ENCODE peak calls at places on chromosomes 1 and 21, in eight cellular contexts. One of them, this sample, is unnamed.

GRCh38 chr1:36369061-36369470 is 16.7 kb downstream of the STK40 start:
- DNase-seq in keratinocyte: no peak
- DNase-seq in tibial artery: peak; percentile 83
- DNase-seq in tibial nerve: peak; percentile 92
- DNase-seq in mesendoderm: peak; percentile 82
- DNase-seq in stomach: peak; percentile 85
- DNase-seq in adrenal gland: peak; percentile 79
- DNase-seq in heart right ventricle: peak; percentile 79
- DNase-seq in this sample: peak; percentile 77

GRCh38 chr1:1080122-1080753 is 6.1 kb upstream of the RNF223 start:
- DNase-seq in keratinocyte: no peak
- DNase-seq in tibial artery: peak; percentile 74
- DNase-seq in tibial nerve: no peak
- DNase-seq in mesendoderm: peak; percentile 94
- DNase-seq in stomach: peak; percentile 52
- DNase-seq in adrenal gland: peak; percentile 38
- DNase-seq in heart right ventricle: peak; percentile 50
- DNase-seq in this sample: peak; percentile 86

GRCh38 chr1:160630523-160631087 is 16.2 kb downstream of the SLAMF1 start:
- DNase-seq in keratinocyte: no peak
- DNase-seq in tibial artery: no peak
- DNase-seq in tibial nerve: no peak
- DNase-seq in mesendoderm: peak; percentile 83
- DNase-seq in stomach: no peak
- DNase-seq in adrenal gland: no peak
- DNase-seq in heart right ventricle: no peak
- DNase-seq in this sample: no peak

GRCh38 chr1:81432089-81432488 is 368.6 kb upstream of the ADGRL2 start:
- DNase-seq in keratinocyte: no peak
- DNase-seq in tibial artery: no peak
- DNase-seq in tibial nerve: no peak
- DNase-seq in mesendoderm: no peak
- DNase-seq in stomach: no peak
- DNase-seq in adrenal gland: no peak
- DNase-seq in heart right ventricle: no peak
- DNase-seq in this sample: no peak

GRCh38 chr1:198187973-198188588 is 31.3 kb downstream of the NEK7 start:
- DNase-seq in keratinocyte: no peak
- DNase-seq in tibial artery: no peak
- DNase-seq in tibial nerve: no peak
- DNase-seq in mesendoderm: peak; percentile 64
- DNase-seq in stomach: no peak
- DNase-seq in adrenal gland: no peak
- DNase-seq in heart right ventricle: no peak
- DNase-seq in this sample: no peak

GRCh38 chr21:34888569-34889286 is 160.4 kb downstream of the RUNX1 start:
- DNase-seq in keratinocyte: no peak
- DNase-seq in tibial artery: peak; percentile 96
- DNase-seq in tibial nerve: peak; percentile 91
- DNase-seq in mesendoderm: peak; percentile 97
- DNase-seq in stomach: peak; percentile 97
- DNase-seq in adrenal gland: peak; percentile 92
- DNase-seq in heart right ventricle: peak; percentile 93
- DNase-seq in this sample: peak; percentile 42

GRCh38 chr1:29332204-29332603 is 95.9 kb downstream of the PTPRU start:
- DNase-seq in keratinocyte: peak; percentile 5
- DNase-seq in tibial artery: no peak
- DNase-seq in tibial nerve: peak; percentile 34
- DNase-seq in mesendoderm: peak; percentile 84
- DNase-seq in stomach: no peak
- DNase-seq in adrenal gland: no peak
- DNase-seq in heart right ventricle: no peak
- DNase-seq in this sample: peak; percentile 76

GRCh38 chr21:31198575-31198974 is 145.5 kb downstream of the TIAM1 start:
- DNase-seq in keratinocyte: no peak
- DNase-seq in tibial artery: no peak
- DNase-seq in tibial nerve: peak; percentile 37
- DNase-seq in mesendoderm: peak; percentile 49
- DNase-seq in stomach: no peak
- DNase-seq in adrenal gland: no peak
- DNase-seq in heart right ventricle: no peak
- DNase-seq in this sample: no peak

GRCh38 chr1:213389061-213389581 is 338.1 kb downstream of the RPS6KC1 start:
- DNase-seq in keratinocyte: no peak
- DNase-seq in tibial artery: no peak
- DNase-seq in tibial nerve: no peak
- DNase-seq in mesendoderm: no peak
- DNase-seq in stomach: no peak
- DNase-seq in adrenal gland: no peak
- DNase-seq in heart right ventricle: no peak
- DNase-seq in this sample: no peak

GRCh38 chr1:167708940-167709389 is 12.8 kb upstream of the MPZL1 start:
- DNase-seq in keratinocyte: no peak
- DNase-seq in tibial artery: no peak
- DNase-seq in tibial nerve: no peak
- DNase-seq in mesendoderm: peak; percentile 38
- DNase-seq in stomach: no peak
- DNase-seq in adrenal gland: no peak
- DNase-seq in heart right ventricle: no peak
- DNase-seq in this sample: no peak

GRCh38 chr1:89322402-89322801 is 41.5 kb upstream of the GBP6 start:
- DNase-seq in keratinocyte: no peak
- DNase-seq in tibial artery: no peak
- DNase-seq in tibial nerve: no peak
- DNase-seq in mesendoderm: no peak
- DNase-seq in stomach: no peak
- DNase-seq in adrenal gland: no peak
- DNase-seq in heart right ventricle: peak; percentile 74
- DNase-seq in this sample: no peak

GRCh38 chr1:172002725-172003345 is 161.5 kb downstream of the DNM3 start:
- DNase-seq in keratinocyte: no peak
- DNase-seq in tibial artery: no peak
- DNase-seq in tibial nerve: peak; percentile 52
- DNase-seq in mesendoderm: peak; percentile 49
- DNase-seq in stomach: no peak
- DNase-seq in adrenal gland: no peak
- DNase-seq in heart right ventricle: peak; percentile 9
- DNase-seq in this sample: peak; percentile 26

GRCh38 chr1:208535518-208535917 is 291.3 kb upstream of the PLXNA2 start:
- DNase-seq in keratinocyte: no peak
- DNase-seq in tibial artery: no peak
- DNase-seq in tibial nerve: no peak
- DNase-seq in mesendoderm: no peak
- DNase-seq in stomach: no peak
- DNase-seq in adrenal gland: no peak
- DNase-seq in heart right ventricle: no peak
- DNase-seq in this sample: peak; percentile 66

GRCh38 chr1:231355171-231355570 is 17.1 kb downstream of the SPRTN start:
- DNase-seq in keratinocyte: no peak
- DNase-seq in tibial artery: no peak
- DNase-seq in tibial nerve: no peak
- DNase-seq in mesendoderm: no peak
- DNase-seq in stomach: no peak
- DNase-seq in adrenal gland: no peak
- DNase-seq in heart right ventricle: no peak
- DNase-seq in this sample: no peak

GRCh38 chr1:94160811-94161210 is 39.9 kb upstream of the ABCA4 start:
- DNase-seq in keratinocyte: no peak
- DNase-seq in tibial artery: no peak
- DNase-seq in tibial nerve: no peak
- DNase-seq in mesendoderm: peak; percentile 86
- DNase-seq in stomach: no peak
- DNase-seq in adrenal gland: no peak
- DNase-seq in heart right ventricle: no peak
- DNase-seq in this sample: peak; percentile 53

GRCh38 chr1:6052543-6053205 is 7.0 kb downstream of the KCNAB2 start:
- DNase-seq in keratinocyte: no peak
- DNase-seq in tibial artery: no peak
- DNase-seq in tibial nerve: peak; percentile 74
- DNase-seq in mesendoderm: peak; percentile 84
- DNase-seq in stomach: peak; percentile 65
- DNase-seq in adrenal gland: peak; percentile 61
- DNase-seq in heart right ventricle: peak; percentile 74
- DNase-seq in this sample: peak; percentile 30

GRCh38 chr1:24915819-24916602 is 14.1 kb downstream of the RUNX3 start:
- DNase-seq in keratinocyte: no peak
- DNase-seq in tibial artery: no peak
- DNase-seq in tibial nerve: no peak
- DNase-seq in mesendoderm: no peak
- DNase-seq in stomach: no peak
- DNase-seq in adrenal gland: no peak
- DNase-seq in heart right ventricle: no peak
- DNase-seq in this sample: no peak

GRCh38 chr1:224253721-224254120 is 70.7 kb downstream of the DEGS1 start:
- DNase-seq in keratinocyte: no peak
- DNase-seq in tibial artery: no peak
- DNase-seq in tibial nerve: no peak
- DNase-seq in mesendoderm: no peak
- DNase-seq in stomach: no peak
- DNase-seq in adrenal gland: no peak
- DNase-seq in heart right ventricle: no peak
- DNase-seq in this sample: no peak

GRCh38 chr1:25458550-25459298 is 28.0 kb downstream of the MACO1 start:
- DNase-seq in keratinocyte: no peak
- DNase-seq in tibial artery: no peak
- DNase-seq in tibial nerve: no peak
- DNase-seq in mesendoderm: no peak
- DNase-seq in stomach: no peak
- DNase-seq in adrenal gland: no peak
- DNase-seq in heart right ventricle: no peak
- DNase-seq in this sample: no peak

GRCh38 chr21:14785679-14786078 is 239.6 kb upstream of the SAMSN1 start:
- DNase-seq in keratinocyte: no peak
- DNase-seq in tibial artery: no peak
- DNase-seq in tibial nerve: no peak
- DNase-seq in mesendoderm: no peak
- DNase-seq in stomach: no peak
- DNase-seq in adrenal gland: no peak
- DNase-seq in heart right ventricle: no peak
- DNase-seq in this sample: no peak

GRCh38 chr1:169741666-169742394 is 8.0 kb upstream of the SELE start:
- DNase-seq in keratinocyte: no peak
- DNase-seq in tibial artery: no peak
- DNase-seq in tibial nerve: no peak
- DNase-seq in mesendoderm: peak; percentile 6
- DNase-seq in stomach: no peak
- DNase-seq in adrenal gland: no peak
- DNase-seq in heart right ventricle: no peak
- DNase-seq in this sample: no peak

GRCh38 chr1:47534417-47534816 is 96.6 kb downstream of the FOXD2 start:
- DNase-seq in keratinocyte: no peak
- DNase-seq in tibial artery: peak; percentile 75
- DNase-seq in tibial nerve: no peak
- DNase-seq in mesendoderm: no peak
- DNase-seq in stomach: no peak
- DNase-seq in adrenal gland: peak; percentile 52
- DNase-seq in heart right ventricle: no peak
- DNase-seq in this sample: no peak

GRCh38 chr1:42784547-42784945 is 245 bp upstream of the TMEM269 start:
- DNase-seq in keratinocyte: no peak
- DNase-seq in tibial artery: no peak
- DNase-seq in tibial nerve: no peak
- DNase-seq in mesendoderm: no peak
- DNase-seq in stomach: no peak
- DNase-seq in adrenal gland: no peak
- DNase-seq in heart right ventricle: no peak
- DNase-seq in this sample: no peak

DNA sequence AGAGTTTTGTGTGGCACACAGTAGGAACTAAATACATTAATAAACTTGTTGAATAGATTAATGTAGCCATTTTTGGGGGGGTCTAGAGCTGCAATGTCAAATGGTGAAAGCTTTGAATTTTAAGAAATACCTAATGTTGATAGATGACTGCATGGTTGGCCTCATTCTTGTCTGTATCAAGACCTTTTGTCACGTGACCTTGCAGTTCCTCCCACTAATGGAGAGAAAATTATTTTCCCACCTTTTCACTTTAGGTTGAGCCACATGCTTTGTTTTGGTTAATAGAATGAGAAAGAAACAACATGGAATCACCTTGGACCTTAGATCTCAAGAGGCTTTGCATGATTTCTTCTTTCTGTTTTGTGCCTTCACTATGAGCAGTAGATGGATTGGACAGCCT is 223.6 kb upstream of the DEPDC1 start:
- DNase-seq in keratinocyte: no peak
- DNase-seq in tibial artery: no peak
- DNase-seq in tibial nerve: no peak
- DNase-seq in mesendoderm: no peak
- DNase-seq in stomach: no peak
- DNase-seq in adrenal gland: no peak
- DNase-seq in heart right ventricle: no peak
- DNase-seq in this sample: no peak
- H3K27me3 ChIP-seq in keratinocyte: no peaks in the 10 kb centered on the region
- H3K27me3 ChIP-seq in tibial artery: no peaks in the 10 kb centered on the region
- H3K27me3 ChIP-seq in tibial nerve: no peaks in the 10 kb centered on the region
- H3K27me3 ChIP-seq in mesendoderm: no peaks in the 10 kb centered on the region
- H3K27me3 ChIP-seq in stomach: no peaks in the 10 kb centered on the region
- H3K27me3 ChIP-seq in adrenal gland: no peaks in the 10 kb centered on the region
- H3K27me3 ChIP-seq in heart right ventricle: no peaks in the 10 kb centered on the region
- H3K27me3 ChIP-seq in this sample: no peaks in the 10 kb centered on the region

GRCh38 chr1:211492511-211493132 is 660 bp upstream of the RD3 start:
- DNase-seq in keratinocyte: no peak
- DNase-seq in tibial artery: no peak
- DNase-seq in tibial nerve: no peak
- DNase-seq in mesendoderm: no peak
- DNase-seq in stomach: no peak
- DNase-seq in adrenal gland: no peak
- DNase-seq in heart right ventricle: no peak
- DNase-seq in this sample: no peak
- H3K27ac ChIP-seq in keratinocyte: no peak overlapping the region
- H3K27ac ChIP-seq in tibial artery: no peak overlapping the region
- H3K27ac ChIP-seq in tibial nerve: no peak overlapping the region
- H3K27ac ChIP-seq in mesendoderm: no peak overlapping the region
- H3K27ac ChIP-seq in stomach: no peak overlapping the region
- H3K27ac ChIP-seq in adrenal gland: no peak overlapping the region
- H3K27ac ChIP-seq in heart right ventricle: no peak overlapping the region
- H3K27ac ChIP-seq in this sample: peak overlapping the region; percentile 98

GRCh38 chr1:38805036-38805435 is 54.5 kb downstream of the RRAGC start:
- DNase-seq in keratinocyte: no peak
- DNase-seq in tibial artery: no peak
- DNase-seq in tibial nerve: no peak
- DNase-seq in mesendoderm: no peak
- DNase-seq in stomach: no peak
- DNase-seq in adrenal gland: no peak
- DNase-seq in heart right ventricle: no peak
- DNase-seq in this sample: no peak
- H3K27me3 ChIP-seq in keratinocyte: peaks cover 50% of the 10 kb centered on the region
- H3K27me3 ChIP-seq in tibial artery: peaks cover 72% of the 10 kb centered on the region
- H3K27me3 ChIP-seq in tibial nerve: no peaks in the 10 kb centered on the region
- H3K27me3 ChIP-seq in mesendoderm: no peaks in the 10 kb centered on the region
- H3K27me3 ChIP-seq in stomach: peaks cover 94% of the 10 kb centered on the region
- H3K27me3 ChIP-seq in adrenal gland: peaks cover 48% of the 10 kb centered on the region
- H3K27me3 ChIP-seq in heart right ventricle: peaks cover 86% of the 10 kb centered on the region
- H3K27me3 ChIP-seq in this sample: no peaks in the 10 kb centered on the region

DNA sequence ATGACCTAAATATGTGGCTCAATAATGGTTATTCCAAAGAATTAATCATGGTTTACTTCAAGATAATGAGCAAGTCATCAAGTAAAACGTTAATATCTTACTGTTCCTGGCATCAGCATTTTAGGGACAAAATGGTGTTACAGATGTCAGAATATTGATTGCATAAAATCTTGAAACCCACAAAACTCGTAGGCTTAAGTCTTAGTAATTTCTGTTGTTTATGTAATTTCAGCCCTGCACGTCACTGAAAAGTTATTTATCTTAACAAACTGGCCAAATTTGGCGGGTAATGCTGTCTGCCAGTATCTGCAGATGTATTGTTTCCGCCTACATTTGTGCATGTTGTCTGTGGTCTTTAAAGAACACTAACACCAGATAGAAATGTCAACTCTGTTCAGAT is 25.8 kb downstream of the CDC7 start:
- DNase-seq in keratinocyte: no peak
- DNase-seq in tibial artery: no peak
- DNase-seq in tibial nerve: no peak
- DNase-seq in mesendoderm: no peak
- DNase-seq in stomach: no peak
- DNase-seq in adrenal gland: no peak
- DNase-seq in heart right ventricle: no peak
- DNase-seq in this sample: no peak
- H3K27ac ChIP-seq in keratinocyte: no peak overlapping the region
- H3K27ac ChIP-seq in tibial artery: no peak overlapping the region
- H3K27ac ChIP-seq in tibial nerve: no peak overlapping the region
- H3K27ac ChIP-seq in mesendoderm: no peak overlapping the region
- H3K27ac ChIP-seq in stomach: no peak overlapping the region
- H3K27ac ChIP-seq in adrenal gland: no peak overlapping the region
- H3K27ac ChIP-seq in heart right ventricle: no peak overlapping the region
- H3K27ac ChIP-seq in this sample: no peak overlapping the region

This sample was measured in WERI-Rb-1.